ENCODE peak calls at places on chromosomes 11 and 22, in nine cellular contexts. One of them, this sample, is unnamed.

GRCh38 chr11:115391598-115391997 is 112.6 kb downstream of the CADM1 start:
- DNase-seq in pancreas: no peak
- DNase-seq in stimulated activated CD4-positive, alpha-beta T cell treated with anti-CD3 and anti-CD28 coated beads, Interleukin-1b, Interleukin-23, amount 100 ng/mL, for 1 hour: no peak
- DNase-seq in OCI-M1: no peak
- DNase-seq in DMS153: no peak
- DNase-seq in choroid plexus epithelial cell: no peak
- DNase-seq in brain pericyte: no peak
- DNase-seq in bronchial epithelial cell: no peak
- DNase-seq in HFFc6: no peak
- DNase-seq in this sample: no peak

GRCh38 chr11:69912161-69912910 is 93.1 kb upstream of the FGF3 start:
- DNase-seq in pancreas: no peak
- DNase-seq in stimulated activated CD4-positive, alpha-beta T cell treated with anti-CD3 and anti-CD28 coated beads, Interleukin-1b, Interleukin-23, amount 100 ng/mL, for 1 hour: no peak
- DNase-seq in OCI-M1: no peak
- DNase-seq in DMS153: no peak
- DNase-seq in choroid plexus epithelial cell: no peak
- DNase-seq in brain pericyte: no peak
- DNase-seq in bronchial epithelial cell: no peak
- DNase-seq in HFFc6: no peak
- DNase-seq in this sample: peak

GRCh38 chr11:64665381-64665780 is 57.6 kb downstream of the NRXN2 start:
- DNase-seq in pancreas: no peak
- DNase-seq in stimulated activated CD4-positive, alpha-beta T cell treated with anti-CD3 and anti-CD28 coated beads, Interleukin-1b, Interleukin-23, amount 100 ng/mL, for 1 hour: no peak
- DNase-seq in OCI-M1: no peak
- DNase-seq in DMS153: no peak
- DNase-seq in choroid plexus epithelial cell: no peak
- DNase-seq in brain pericyte: no peak
- DNase-seq in bronchial epithelial cell: no peak
- DNase-seq in HFFc6: no peak
- DNase-seq in this sample: no peak

GRCh38 chr11:74425100-74425499 is 26.9 kb upstream of the PGM2L1 start:
- DNase-seq in pancreas: no peak
- DNase-seq in stimulated activated CD4-positive, alpha-beta T cell treated with anti-CD3 and anti-CD28 coated beads, Interleukin-1b, Interleukin-23, amount 100 ng/mL, for 1 hour: no peak
- DNase-seq in OCI-M1: no peak
- DNase-seq in DMS153: no peak
- DNase-seq in choroid plexus epithelial cell: no peak
- DNase-seq in brain pericyte: no peak
- DNase-seq in bronchial epithelial cell: no peak
- DNase-seq in HFFc6: no peak
- DNase-seq in this sample: no peak

GRCh38 chr11:2480874-2481220 is 36.0 kb downstream of the KCNQ1 start:
- DNase-seq in pancreas: no peak
- DNase-seq in stimulated activated CD4-positive, alpha-beta T cell treated with anti-CD3 and anti-CD28 coated beads, Interleukin-1b, Interleukin-23, amount 100 ng/mL, for 1 hour: no peak
- DNase-seq in OCI-M1: no peak
- DNase-seq in DMS153: no peak
- DNase-seq in choroid plexus epithelial cell: no peak
- DNase-seq in brain pericyte: no peak
- DNase-seq in bronchial epithelial cell: peak
- DNase-seq in HFFc6: no peak
- DNase-seq in this sample: no peak

GRCh38 chr22:20644071-20644642 is 129.8 kb upstream of the SERPIND1 start:
- DNase-seq in pancreas: no peak
- DNase-seq in stimulated activated CD4-positive, alpha-beta T cell treated with anti-CD3 and anti-CD28 coated beads, Interleukin-1b, Interleukin-23, amount 100 ng/mL, for 1 hour: no peak
- DNase-seq in OCI-M1: no peak
- DNase-seq in DMS153: no peak
- DNase-seq in choroid plexus epithelial cell: no peak
- DNase-seq in brain pericyte: no peak
- DNase-seq in bronchial epithelial cell: no peak
- DNase-seq in HFFc6: no peak
- DNase-seq in this sample: no peak

GRCh38 chr11:3203221-3204043 is 15.2 kb downstream of the MRGPRG start:
- DNase-seq in pancreas: no peak
- DNase-seq in stimulated activated CD4-positive, alpha-beta T cell treated with anti-CD3 and anti-CD28 coated beads, Interleukin-1b, Interleukin-23, amount 100 ng/mL, for 1 hour: no peak
- DNase-seq in OCI-M1: no peak
- DNase-seq in DMS153: peak
- DNase-seq in choroid plexus epithelial cell: peak
- DNase-seq in brain pericyte: no peak
- DNase-seq in bronchial epithelial cell: no peak
- DNase-seq in HFFc6: no peak
- DNase-seq in this sample: peak

GRCh38 chr22:44584256-44584902 is 86.3 kb upstream of the RTL6 start:
- DNase-seq in pancreas: no peak
- DNase-seq in stimulated activated CD4-positive, alpha-beta T cell treated with anti-CD3 and anti-CD28 coated beads, Interleukin-1b, Interleukin-23, amount 100 ng/mL, for 1 hour: no peak
- DNase-seq in OCI-M1: no peak
- DNase-seq in DMS153: no peak
- DNase-seq in choroid plexus epithelial cell: no peak
- DNase-seq in brain pericyte: no peak
- DNase-seq in bronchial epithelial cell: no peak
- DNase-seq in HFFc6: no peak
- DNase-seq in this sample: peak

GRCh38 chr22:25623851-25624250 is 59.4 kb downstream of the GRK3 start:
- DNase-seq in pancreas: no peak
- DNase-seq in stimulated activated CD4-positive, alpha-beta T cell treated with anti-CD3 and anti-CD28 coated beads, Interleukin-1b, Interleukin-23, amount 100 ng/mL, for 1 hour: no peak
- DNase-seq in OCI-M1: no peak
- DNase-seq in DMS153: no peak
- DNase-seq in choroid plexus epithelial cell: no peak
- DNase-seq in brain pericyte: no peak
- DNase-seq in bronchial epithelial cell: no peak
- DNase-seq in HFFc6: no peak
- DNase-seq in this sample: peak

GRCh38 chr11:75740681-75741080 is 23.0 kb downstream of the MOGAT2 start:
- DNase-seq in pancreas: no peak
- DNase-seq in stimulated activated CD4-positive, alpha-beta T cell treated with anti-CD3 and anti-CD28 coated beads, Interleukin-1b, Interleukin-23, amount 100 ng/mL, for 1 hour: no peak
- DNase-seq in OCI-M1: peak
- DNase-seq in DMS153: no peak
- DNase-seq in choroid plexus epithelial cell: no peak
- DNase-seq in brain pericyte: no peak
- DNase-seq in bronchial epithelial cell: no peak
- DNase-seq in HFFc6: no peak
- DNase-seq in this sample: no peak

GRCh38 chr11:62632492-62632891 is 10.7 kb upstream of the B3GAT3 start:
- DNase-seq in pancreas: no peak
- DNase-seq in stimulated activated CD4-positive, alpha-beta T cell treated with anti-CD3 and anti-CD28 coated beads, Interleukin-1b, Interleukin-23, amount 100 ng/mL, for 1 hour: no peak
- DNase-seq in OCI-M1: no peak
- DNase-seq in DMS153: no peak
- DNase-seq in choroid plexus epithelial cell: no peak
- DNase-seq in brain pericyte: no peak
- DNase-seq in bronchial epithelial cell: no peak
- DNase-seq in HFFc6: no peak
- DNase-seq in this sample: no peak

GRCh38 chr11:27209562-27210005 is 153.4 kb downstream of the CCDC34 start:
- DNase-seq in pancreas: peak
- DNase-seq in stimulated activated CD4-positive, alpha-beta T cell treated with anti-CD3 and anti-CD28 coated beads, Interleukin-1b, Interleukin-23, amount 100 ng/mL, for 1 hour: no peak
- DNase-seq in OCI-M1: peak
- DNase-seq in DMS153: peak
- DNase-seq in choroid plexus epithelial cell: peak
- DNase-seq in brain pericyte: no peak
- DNase-seq in bronchial epithelial cell: peak
- DNase-seq in HFFc6: peak
- DNase-seq in this sample: peak

GRCh38 chr11:27213232-27213660 is 149.8 kb downstream of the CCDC34 start:
- DNase-seq in pancreas: no peak
- DNase-seq in stimulated activated CD4-positive, alpha-beta T cell treated with anti-CD3 and anti-CD28 coated beads, Interleukin-1b, Interleukin-23, amount 100 ng/mL, for 1 hour: no peak
- DNase-seq in OCI-M1: no peak
- DNase-seq in DMS153: no peak
- DNase-seq in choroid plexus epithelial cell: peak
- DNase-seq in brain pericyte: no peak
- DNase-seq in bronchial epithelial cell: peak
- DNase-seq in HFFc6: peak
- DNase-seq in this sample: no peak

GRCh38 chr11:6681949-6682348 is 1.2 kb downstream of the MRPL17 start:
- DNase-seq in pancreas: no peak
- DNase-seq in stimulated activated CD4-positive, alpha-beta T cell treated with anti-CD3 and anti-CD28 coated beads, Interleukin-1b, Interleukin-23, amount 100 ng/mL, for 1 hour: no peak
- DNase-seq in OCI-M1: no peak
- DNase-seq in DMS153: no peak
- DNase-seq in choroid plexus epithelial cell: peak
- DNase-seq in brain pericyte: no peak
- DNase-seq in bronchial epithelial cell: no peak
- DNase-seq in HFFc6: peak
- DNase-seq in this sample: no peak

GRCh38 chr22:24094966-24095365 is 83.9 kb downstream of the CABIN1 start:
- DNase-seq in pancreas: no peak
- DNase-seq in stimulated activated CD4-positive, alpha-beta T cell treated with anti-CD3 and anti-CD28 coated beads, Interleukin-1b, Interleukin-23, amount 100 ng/mL, for 1 hour: no peak
- DNase-seq in OCI-M1: no peak
- DNase-seq in DMS153: no peak
- DNase-seq in choroid plexus epithelial cell: no peak
- DNase-seq in brain pericyte: no peak
- DNase-seq in bronchial epithelial cell: no peak
- DNase-seq in HFFc6: no peak
- DNase-seq in this sample: no peak

GRCh38 chr22:30435674-30436126 is 10.1 kb downstream of the MTFP1 start:
- DNase-seq in pancreas: no peak
- DNase-seq in stimulated activated CD4-positive, alpha-beta T cell treated with anti-CD3 and anti-CD28 coated beads, Interleukin-1b, Interleukin-23, amount 100 ng/mL, for 1 hour: peak
- DNase-seq in OCI-M1: no peak
- DNase-seq in DMS153: no peak
- DNase-seq in choroid plexus epithelial cell: no peak
- DNase-seq in brain pericyte: no peak
- DNase-seq in bronchial epithelial cell: no peak
- DNase-seq in HFFc6: no peak
- DNase-seq in this sample: no peak

GRCh38 chr11:123630126-123630531 is 24.3 kb downstream of the SCN3B start:
- DNase-seq in pancreas: no peak
- DNase-seq in stimulated activated CD4-positive, alpha-beta T cell treated with anti-CD3 and anti-CD28 coated beads, Interleukin-1b, Interleukin-23, amount 100 ng/mL, for 1 hour: no peak
- DNase-seq in OCI-M1: no peak
- DNase-seq in DMS153: no peak
- DNase-seq in choroid plexus epithelial cell: no peak
- DNase-seq in brain pericyte: no peak
- DNase-seq in bronchial epithelial cell: no peak
- DNase-seq in HFFc6: no peak
- DNase-seq in this sample: no peak

GRCh38 chr22:27663031-27663367 is 138.6 kb downstream of the MN1 start:
- DNase-seq in pancreas: no peak
- DNase-seq in stimulated activated CD4-positive, alpha-beta T cell treated with anti-CD3 and anti-CD28 coated beads, Interleukin-1b, Interleukin-23, amount 100 ng/mL, for 1 hour: no peak
- DNase-seq in OCI-M1: no peak
- DNase-seq in DMS153: no peak
- DNase-seq in choroid plexus epithelial cell: no peak
- DNase-seq in brain pericyte: no peak
- DNase-seq in bronchial epithelial cell: no peak
- DNase-seq in HFFc6: no peak
- DNase-seq in this sample: no peak

GRCh38 chr22:27747396-27748256 is 53.9 kb downstream of the MN1 start:
- DNase-seq in pancreas: no peak
- DNase-seq in stimulated activated CD4-positive, alpha-beta T cell treated with anti-CD3 and anti-CD28 coated beads, Interleukin-1b, Interleukin-23, amount 100 ng/mL, for 1 hour: no peak
- DNase-seq in OCI-M1: peak
- DNase-seq in DMS153: no peak
- DNase-seq in choroid plexus epithelial cell: no peak
- DNase-seq in brain pericyte: no peak
- DNase-seq in bronchial epithelial cell: peak
- DNase-seq in HFFc6: no peak
- DNase-seq in this sample: no peak

GRCh38 chr11:120305286-120305685 is 19.8 kb upstream of the TLCD5 start:
- DNase-seq in pancreas: no peak
- DNase-seq in stimulated activated CD4-positive, alpha-beta T cell treated with anti-CD3 and anti-CD28 coated beads, Interleukin-1b, Interleukin-23, amount 100 ng/mL, for 1 hour: no peak
- DNase-seq in OCI-M1: no peak
- DNase-seq in DMS153: no peak
- DNase-seq in choroid plexus epithelial cell: no peak
- DNase-seq in brain pericyte: no peak
- DNase-seq in bronchial epithelial cell: peak
- DNase-seq in HFFc6: no peak
- DNase-seq in this sample: no peak

GRCh38 chr11:40314327-40314726 is 1145.1 kb downstream of the LRRC4C start:
- DNase-seq in pancreas: no peak
- DNase-seq in stimulated activated CD4-positive, alpha-beta T cell treated with anti-CD3 and anti-CD28 coated beads, Interleukin-1b, Interleukin-23, amount 100 ng/mL, for 1 hour: no peak
- DNase-seq in OCI-M1: no peak
- DNase-seq in DMS153: no peak
- DNase-seq in choroid plexus epithelial cell: peak
- DNase-seq in brain pericyte: no peak
- DNase-seq in bronchial epithelial cell: no peak
- DNase-seq in HFFc6: no peak
- DNase-seq in this sample: no peak

GRCh38 chr11:33877029-33877428 is 14.8 kb downstream of the LMO2 start:
- DNase-seq in pancreas: no peak
- DNase-seq in stimulated activated CD4-positive, alpha-beta T cell treated with anti-CD3 and anti-CD28 coated beads, Interleukin-1b, Interleukin-23, amount 100 ng/mL, for 1 hour: no peak
- DNase-seq in OCI-M1: peak
- DNase-seq in DMS153: no peak
- DNase-seq in choroid plexus epithelial cell: no peak
- DNase-seq in brain pericyte: no peak
- DNase-seq in bronchial epithelial cell: no peak
- DNase-seq in HFFc6: no peak
- DNase-seq in this sample: no peak

GRCh38 chr22:48065852-48066251 is 1303.4 kb downstream of the TBC1D22A start:
- DNase-seq in pancreas: no peak
- DNase-seq in stimulated activated CD4-positive, alpha-beta T cell treated with anti-CD3 and anti-CD28 coated beads, Interleukin-1b, Interleukin-23, amount 100 ng/mL, for 1 hour: no peak
- DNase-seq in OCI-M1: no peak
- DNase-seq in DMS153: no peak
- DNase-seq in choroid plexus epithelial cell: no peak
- DNase-seq in brain pericyte: no peak
- DNase-seq in bronchial epithelial cell: no peak
- DNase-seq in HFFc6: no peak
- DNase-seq in this sample: no peak

GRCh38 chr11:78420796-78421209 is 3.2 kb upstream of the GAB2 start:
- DNase-seq in pancreas: peak
- DNase-seq in stimulated activated CD4-positive, alpha-beta T cell treated with anti-CD3 and anti-CD28 coated beads, Interleukin-1b, Interleukin-23, amount 100 ng/mL, for 1 hour: no peak
- DNase-seq in OCI-M1: peak
- DNase-seq in DMS153: no peak
- DNase-seq in choroid plexus epithelial cell: peak
- DNase-seq in brain pericyte: no peak
- DNase-seq in bronchial epithelial cell: peak
- DNase-seq in HFFc6: no peak
- DNase-seq in this sample: peak

GRCh38 chr11:57203359-57203758 is 21.6 kb downstream of the LRRC55 start:
- DNase-seq in pancreas: peak
- DNase-seq in stimulated activated CD4-positive, alpha-beta T cell treated with anti-CD3 and anti-CD28 coated beads, Interleukin-1b, Interleukin-23, amount 100 ng/mL, for 1 hour: no peak
- DNase-seq in OCI-M1: no peak
- DNase-seq in DMS153: no peak
- DNase-seq in choroid plexus epithelial cell: no peak
- DNase-seq in brain pericyte: no peak
- DNase-seq in bronchial epithelial cell: no peak
- DNase-seq in HFFc6: no peak
- DNase-seq in this sample: no peak

GRCh38 chr22:36368359-36368983 is 19.3 kb downstream of the MYH9 start:
- DNase-seq in pancreas: no peak
- DNase-seq in stimulated activated CD4-positive, alpha-beta T cell treated with anti-CD3 and anti-CD28 coated beads, Interleukin-1b, Interleukin-23, amount 100 ng/mL, for 1 hour: no peak
- DNase-seq in OCI-M1: peak
- DNase-seq in DMS153: no peak
- DNase-seq in choroid plexus epithelial cell: peak
- DNase-seq in brain pericyte: no peak
- DNase-seq in bronchial epithelial cell: peak
- DNase-seq in HFFc6: peak
- DNase-seq in this sample: no peak

GRCh38 chr11:61004037-61004641 is 32.7 kb downstream of the CD6 start:
- DNase-seq in pancreas: no peak
- DNase-seq in stimulated activated CD4-positive, alpha-beta T cell treated with anti-CD3 and anti-CD28 coated beads, Interleukin-1b, Interleukin-23, amount 100 ng/mL, for 1 hour: no peak
- DNase-seq in OCI-M1: no peak
- DNase-seq in DMS153: no peak
- DNase-seq in choroid plexus epithelial cell: peak
- DNase-seq in brain pericyte: no peak
- DNase-seq in bronchial epithelial cell: no peak
- DNase-seq in HFFc6: no peak
- DNase-seq in this sample: no peak

GRCh38 chr11:63858628-63859550 is 20.0 kb downstream of the MARK2 start:
- DNase-seq in pancreas: no peak
- DNase-seq in stimulated activated CD4-positive, alpha-beta T cell treated with anti-CD3 and anti-CD28 coated beads, Interleukin-1b, Interleukin-23, amount 100 ng/mL, for 1 hour: no peak
- DNase-seq in OCI-M1: peak
- DNase-seq in DMS153: no peak
- DNase-seq in choroid plexus epithelial cell: peak
- DNase-seq in brain pericyte: no peak
- DNase-seq in bronchial epithelial cell: no peak
- DNase-seq in HFFc6: no peak
- DNase-seq in this sample: no peak

GRCh38 chr11:62925745-62926668 is 4.8 kb upstream of the CHRM1 start:
- DNase-seq in pancreas: no peak
- DNase-seq in stimulated activated CD4-positive, alpha-beta T cell treated with anti-CD3 and anti-CD28 coated beads, Interleukin-1b, Interleukin-23, amount 100 ng/mL, for 1 hour: no peak
- DNase-seq in OCI-M1: no peak
- DNase-seq in DMS153: no peak
- DNase-seq in choroid plexus epithelial cell: no peak
- DNase-seq in brain pericyte: no peak
- DNase-seq in bronchial epithelial cell: no peak
- DNase-seq in HFFc6: no peak
- DNase-seq in this sample: no peak

GRCh38 chr11:87076874-87077429 is 39.2 kb downstream of the TMEM135 start:
- DNase-seq in pancreas: no peak
- DNase-seq in stimulated activated CD4-positive, alpha-beta T cell treated with anti-CD3 and anti-CD28 coated beads, Interleukin-1b, Interleukin-23, amount 100 ng/mL, for 1 hour: no peak
- DNase-seq in OCI-M1: no peak
- DNase-seq in DMS153: no peak
- DNase-seq in choroid plexus epithelial cell: no peak
- DNase-seq in brain pericyte: no peak
- DNase-seq in bronchial epithelial cell: no peak
- DNase-seq in HFFc6: no peak
- DNase-seq in this sample: no peak

GRCh38 chr11:27592111-27592780 is 85.7 kb upstream of the LIN7C start:
- DNase-seq in pancreas: no peak
- DNase-seq in stimulated activated CD4-positive, alpha-beta T cell treated with anti-CD3 and anti-CD28 coated beads, Interleukin-1b, Interleukin-23, amount 100 ng/mL, for 1 hour: no peak
- DNase-seq in OCI-M1: peak
- DNase-seq in DMS153: no peak
- DNase-seq in choroid plexus epithelial cell: peak
- DNase-seq in brain pericyte: no peak
- DNase-seq in bronchial epithelial cell: no peak
- DNase-seq in HFFc6: no peak
- DNase-seq in this sample: no peak